ENCODE peak calls at places on chromosomes 2 and 18, in ten cellular contexts. Y is lower leg skin; J is CD8-positive, alpha-beta T cell; Z is astrocyte of the cerebellum; I is kidney epithelial cell; D is foreskin fibroblast; P is upper lobe of right lung; Q is PC-9; W is kidney; G is lower lobe of right lung. F is an unnamed sample.

GRCh38 chr2:48365476-48365875 is 164.5 kb upstream of the STON1 start:
- DNase-seq in J (no peak), Z (no peak), G (no peak), D (no peak), W (no peak), P (no peak), I (no peak), Q (no peak), Y (no peak), F (no peak)

GRCh38 chr2:119011162-119011909 is 69.3 kb downstream of the MARCO start:
- DNase-seq in W (peak; percentile 84), Q (peak; percentile 51), Y (peak; percentile 74), P (peak; percentile 81), J (no peak), I (no peak), D (peak; percentile 71), Z (no peak), G (peak; percentile 66), F (peak; percentile 21)

GRCh38 chr18:35464731-35465728 is 32.7 kb downstream of the INO80C start:
- DNase-seq in I (no peak), D (no peak), W (no peak), Q (no peak), J (no peak), G (no peak), Z (no peak), Y (no peak), P (no peak), F (no peak)

GRCh38 chr2:11703700-11704099 is 33.7 kb upstream of the NTSR2 start:
- DNase-seq in Q (no peak), J (no peak), D (peak; percentile 75), I (no peak), Y (no peak), G (no peak), W (no peak), P (no peak), Z (no peak), F (no peak)

GRCh38 chr2:80651435-80651834 is 346.9 kb upstream of the LRRTM1 start:
- DNase-seq in I (no peak), D (no peak), Z (no peak), J (no peak), G (no peak), Q (no peak), W (no peak), P (no peak), Y (no peak), F (no peak)

GRCh38 chr2:67485431-67485830 is 88.3 kb downstream of the ETAA1 start:
- DNase-seq in P (no peak), W (no peak), Z (no peak), G (no peak), D (peak; percentile 44), I (no peak), Y (no peak), Q (no peak), J (no peak), F (no peak)

GRCh38 chr18:25005602-25006375 is 346.2 kb downstream of the ZNF521 start:
- DNase-seq in P (no peak), G (no peak), D (peak; percentile 90), J (no peak), Z (no peak), Q (no peak), I (no peak), W (no peak), Y (no peak), F (no peak)

GRCh38 chr2:22807876-22808275 is 577.1 kb upstream of the KLHL29 start:
- DNase-seq in J (no peak), Y (no peak), I (no peak), W (no peak), D (no peak), P (no peak), Z (no peak), G (no peak), Q (no peak), F (no peak)

GRCh38 chr18:69945220-69946114 is 2.2 kb downstream of the CD226 start:
- DNase-seq in Y (no peak), P (no peak), Z (no peak), W (no peak), G (no peak), D (no peak), J (no peak), Q (no peak), I (no peak), F (no peak)

DNA sequence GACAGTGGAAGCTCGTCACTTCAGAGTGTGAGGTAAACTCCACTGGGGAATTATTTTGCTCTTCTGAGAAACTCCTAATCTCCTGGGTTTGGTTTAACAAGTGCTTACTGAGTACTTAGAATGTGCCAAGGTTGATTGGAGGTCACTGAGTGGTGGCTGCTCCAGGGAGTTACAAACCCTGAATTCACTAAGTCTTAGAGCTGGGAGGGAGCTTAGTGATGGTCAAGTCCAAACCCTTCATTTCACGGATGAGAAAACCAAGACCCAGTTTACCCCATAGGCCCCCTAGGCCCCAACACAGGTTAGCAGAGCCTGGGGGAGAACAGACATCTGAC is 52.0 kb downstream of the SLC4A5 start:
- DNase-seq in D (no peak), I (no peak), P (no peak), Z (no peak), W (no peak), J (no peak), G (no peak), Q (no peak), Y (no peak), F (no peak)
- H3K4me3 ChIP-seq in D (no peak overlapping the region), I (no peak overlapping the region), P (no peak overlapping the region), Z (no peak overlapping the region), W (no peak overlapping the region), J (no peak overlapping the region), G (no peak overlapping the region), Q (no peak overlapping the region), Y (no peak overlapping the region), F (no peak overlapping the region)

GRCh38 chr18:13548106-13548819 is 178.1 kb downstream of the FAM210A start:
- DNase-seq in I (no peak), Q (no peak), P (no peak), Z (no peak), Y (no peak), G (no peak), W (no peak), J (no peak), D (no peak), F (no peak)
- TF ChIP-seq CTCF in I (no peak), Q (peak; percentile 28), P (no peak), Z (no peak), Y (no peak), G (no peak), W (no peak), J (no peak), D (no peak), F (peak; percentile 4)

GRCh38 chr2:217939629-217940245 is 63.1 kb downstream of the TNS1 start:
- DNase-seq in G (peak; percentile 70), P (peak; percentile 77), Q (no peak), W (peak; percentile 83), Z (no peak), D (no peak), J (no peak), Y (no peak), I (no peak), F (no peak)
- H3K4me3 ChIP-seq in G (peak overlapping the region; percentile 80), P (peak overlapping the region; percentile 86), Q (no peak overlapping the region), W (peak overlapping the region; percentile 98), Z (no peak overlapping the region), D (no peak overlapping the region), J (no peak overlapping the region), Y (no peak overlapping the region), I (no peak overlapping the region), F (no peak overlapping the region)

GRCh38 chr2:6828299-6828584 is 37.5 kb downstream of the CMPK2 start:
- DNase-seq in Y (no peak), W (no peak), Q (no peak), J (no peak), P (no peak), D (peak; percentile 53), G (no peak), I (no peak), Z (peak; percentile 47), F (no peak)
- TF ChIP-seq CTCF in Y (no peak), W (peak; percentile 19), Q (peak; percentile 48), J (peak; percentile 45), P (peak; percentile 59), D (peak; percentile 40), G (peak; percentile 50), I (peak; percentile 30), Z (peak; percentile 40), F (peak; percentile 30)

GRCh38 chr2:101386599-101387150 is 628 bp downstream of the CREG2 start:
- DNase-seq in W (no peak), D (no peak), Q (peak; percentile 38), Z (no peak), Y (peak; percentile 83), G (no peak), J (no peak), I (no peak), P (no peak), F (no peak)
- H3K4me3 ChIP-seq in W (no peak overlapping the region), D (peak overlapping the region; percentile 40), Q (peak overlapping the region; percentile 84), Z (peak overlapping the region; percentile 38), Y (peak overlapping the region; percentile 2), G (peak overlapping the region; percentile 47), J (peak overlapping the region; percentile 37), I (peak overlapping the region; percentile 51), P (peak overlapping the region; percentile 39), F (no peak overlapping the region)

GRCh38 chr18:10604178-10604577 is 78.4 kb downstream of the NAPG start:
- DNase-seq in Y (no peak), G (no peak), P (no peak), Z (no peak), D (no peak), Q (no peak), J (no peak), I (no peak), W (no peak), F (no peak)
- TF ChIP-seq CTCF in Y (no peak), G (no peak), P (no peak), Z (no peak), D (no peak), Q (no peak), J (no peak), I (no peak), W (no peak), F (no peak)